ENCODE peak calls at places on chromosome 7, in ten cellular contexts. O is tibial artery, Q is epithelial cell of esophagus, K is NB4, B is neural crest cell, X is brain microvascular endothelial cell, E is PC-3, D is HFFc6, J is spleen, L is GM20000. V is an unnamed sample.
A peak's percentile ranks its signal among the peaks of the same experiment; 100 is the strongest.

GRCh38 chr7:20403356-20403755 is 72.7 kb downstream of the ITGB8 start:
- DNase-seq in O (peak; percentile 37), Q (no peak), K (no peak), B (no peak), X (no peak), E (no peak), D (no peak), J (no peak), L (no peak), V (no peak)

GRCh38 chr7:28157826-28158416 is 22.7 kb downstream of the JAZF1 start:
- DNase-seq in O (no peak), Q (peak; percentile 30), K (peak; percentile 72), B (no peak), X (no peak), E (no peak), D (no peak), J (no peak), L (no peak), V (no peak)

GRCh38 chr7:5526190-5527037 is 102.8 kb upstream of the TNRC18 start:
- DNase-seq in O (peak; percentile 41), Q (peak; percentile 94), K (peak; percentile 75), B (no peak), X (no peak), E (peak; percentile 33), D (no peak), J (peak; percentile 83), L (no peak), V (no peak)

GRCh38 chr7:155985518-155986427 is 173.5 kb upstream of the SHH start:
- DNase-seq in O (no peak), Q (no peak), K (no peak), B (no peak), X (no peak), E (no peak), D (no peak), J (no peak), L (no peak), V (no peak)

GRCh38 chr7:7323352-7323751 is 141.0 kb downstream of the C1GALT1 start:
- DNase-seq in O (no peak), Q (peak; percentile 20), K (no peak), B (no peak), X (no peak), E (peak; percentile 21), D (no peak), J (no peak), L (peak; percentile 15), V (peak; percentile 60)

GRCh38 chr7:45525057-45525456 is 49.1 kb upstream of the ADCY1 start:
- DNase-seq in O (no peak), Q (no peak), K (no peak), B (no peak), X (no peak), E (no peak), D (no peak), J (no peak), L (no peak), V (no peak)

GRCh38 chr7:91789086-91789485 is 91.4 kb downstream of the MTERF1 start:
- DNase-seq in O (no peak), Q (no peak), K (no peak), B (no peak), X (no peak), E (no peak), D (no peak), J (no peak), L (no peak), V (no peak)

GRCh38 chr7:45080265-45080957 is 8.4 kb downstream of the NACAD start:
- DNase-seq in O (no peak), Q (no peak), K (peak; percentile 55), B (no peak), X (no peak), E (no peak), D (no peak), J (no peak), L (no peak), V (no peak)

GRCh38 chr7:51350195-51350896 is 33.7 kb upstream of the COBL start:
- DNase-seq in O (no peak), Q (peak; percentile 73), K (no peak), B (no peak), X (peak; percentile 50), E (peak; percentile 92), D (no peak), J (no peak), L (no peak), V (no peak)

DNA sequence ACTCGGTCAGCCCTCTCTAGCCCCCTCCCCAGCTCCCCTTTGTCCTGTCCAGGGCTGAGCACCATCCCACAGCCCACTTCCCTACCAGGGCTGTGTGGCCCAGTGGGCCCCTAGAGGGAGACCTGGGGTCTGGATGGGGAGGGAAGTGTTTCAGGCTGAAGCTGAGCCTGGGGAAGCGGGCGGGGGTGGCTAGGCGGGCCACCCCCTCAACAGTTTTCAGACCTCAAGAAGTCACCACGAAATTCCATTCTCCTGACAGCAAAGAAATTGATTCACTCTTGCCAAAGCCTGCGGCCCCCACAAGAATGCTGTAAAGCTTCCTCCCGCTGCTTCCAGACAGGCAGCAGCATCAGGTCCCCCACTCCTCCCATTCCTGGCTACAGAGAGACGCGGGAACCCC is 2.6 kb upstream of the LFNG start:
- DNase-seq in O (no peak), Q (peak; percentile 69), K (no peak), B (no peak), X (peak; percentile 88), E (peak; percentile 71), D (peak; percentile 88), J (no peak), L (no peak), V (no peak)
- TF ChIP-seq CTCF in O (no peak), Q (no peak), K (no peak), B (no peak), X (peak; percentile 53), E (no peak), D (peak; percentile 45), J (no peak), L (no peak), V (no peak)

GRCh38 chr7:128843938-128844621 is 13.9 kb downstream of the FLNC start:
- DNase-seq in O (no peak), Q (no peak), K (no peak), B (no peak), X (no peak), E (no peak), D (no peak), J (no peak), L (no peak), V (no peak)

GRCh38 chr7:128840326-128841170 is 10.3 kb downstream of the FLNC start:
- DNase-seq in O (no peak), Q (no peak), K (no peak), B (no peak), X (no peak), E (no peak), D (no peak), J (no peak), L (no peak), V (no peak)

GRCh38 chr7:128842674-128843641 is 12.8 kb downstream of the FLNC start:
- DNase-seq in O (no peak), Q (no peak), K (no peak), B (no peak), X (no peak), E (no peak), D (no peak), J (no peak), L (no peak), V (no peak)

GRCh38 chr7:128841171-128841690 is 11.0 kb downstream of the FLNC start:
- DNase-seq in O (no peak), Q (peak; percentile 9), K (no peak), B (no peak), X (no peak), E (no peak), D (no peak), J (no peak), L (no peak), V (peak; percentile 20)

DNA sequence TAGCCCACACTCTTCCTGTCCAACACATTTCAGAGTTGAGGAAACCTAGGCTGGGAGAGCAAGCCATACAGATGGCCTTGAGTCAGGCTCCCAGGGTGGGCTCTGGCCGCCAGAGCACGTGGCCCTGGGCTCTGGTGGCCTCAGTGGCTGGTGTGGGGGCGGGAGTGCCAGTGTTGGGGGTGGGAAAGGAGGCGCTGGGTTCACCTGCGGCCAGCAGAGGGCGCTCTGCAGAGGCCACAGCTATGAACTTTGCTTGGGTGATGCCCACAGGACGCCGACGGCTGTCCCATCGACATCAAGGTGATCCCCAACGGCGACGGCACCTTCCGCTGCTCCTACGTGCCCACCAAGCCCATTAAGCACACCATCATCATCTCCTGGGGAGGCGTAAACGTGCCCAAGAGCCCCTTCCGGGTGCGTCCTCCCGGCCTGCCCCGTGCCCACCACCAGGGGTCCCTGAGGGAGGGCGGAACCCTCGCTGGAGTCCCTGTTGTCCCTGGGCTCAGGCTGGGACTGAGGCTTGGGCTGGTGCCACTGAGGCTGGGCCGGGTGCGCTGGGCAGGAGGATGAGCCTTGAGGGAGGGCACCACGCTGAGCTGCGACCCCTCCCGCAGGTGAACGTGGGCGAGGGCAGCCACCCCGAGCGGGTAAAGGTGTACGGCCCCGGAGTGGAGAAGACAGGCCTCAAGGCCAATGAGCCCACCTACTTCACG is 11.9 kb downstream of the FLNC start:
- DNase-seq in O (no peak), Q (peak; percentile 43), K (peak; percentile 76), B (no peak), X (peak; percentile 36), E (peak; percentile 33), D (no peak), J (no peak), L (peak; percentile 89), V (peak; percentile 66)
- TF ChIP-seq CTCF in O (peak; percentile 39), Q (peak; percentile 65), K (peak; percentile 70), B (peak; percentile 68), X (peak; percentile 81), E (peak; percentile 75), D (peak; percentile 94), J (peak; percentile 24), L (no peak), V (peak; percentile 85)

DNA sequence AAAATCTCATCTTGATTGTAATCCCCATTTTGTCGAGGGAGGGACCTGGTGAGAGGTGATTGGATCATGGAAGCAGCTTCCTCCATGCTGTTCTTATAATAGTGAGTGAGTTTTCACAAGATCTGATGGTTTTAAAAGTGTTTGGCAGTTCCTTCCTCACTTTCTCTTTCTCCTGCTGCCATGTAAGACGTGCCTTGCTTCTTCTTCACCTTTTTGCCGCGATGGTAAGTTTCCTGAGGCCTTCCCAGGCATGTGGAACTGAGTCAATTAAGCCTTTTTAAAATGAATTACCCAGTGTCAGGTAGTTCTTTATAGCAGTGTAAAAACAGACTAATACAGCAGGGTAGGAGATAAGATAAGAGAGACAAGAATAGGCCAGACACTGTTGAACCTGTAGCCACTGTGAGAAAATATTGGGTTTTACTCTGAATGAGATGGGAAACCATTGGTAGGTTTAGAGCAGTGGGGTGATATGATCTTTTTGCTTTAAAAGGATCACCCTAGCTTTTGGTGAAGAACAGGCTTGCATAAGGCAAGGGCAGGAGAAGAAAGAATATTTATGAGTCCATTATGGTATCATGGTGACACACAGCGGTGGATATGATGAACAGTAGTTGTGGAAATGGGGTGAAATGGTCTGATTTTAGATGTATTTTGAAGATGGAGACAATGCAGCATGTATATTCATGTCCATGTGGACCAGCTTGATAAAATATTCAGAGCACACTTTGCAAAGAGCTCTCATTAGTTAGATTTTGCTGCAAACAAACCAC is 11.5 kb downstream of the OR6B1 start:
- DNase-seq in O (no peak), Q (no peak), K (no peak), B (no peak), X (no peak), E (peak; percentile 55), D (no peak), J (no peak), L (no peak), V (no peak)
- TF ChIP-seq CTCF in O (no peak), Q (no peak), K (no peak), B (no peak), X (no peak), E (peak; percentile 67), D (peak; percentile 31), J (no peak), L (no peak), V (no peak)

GRCh38 chr7:23520582-23520981 is 11.2 kb downstream of the TRA2A start:
- DNase-seq in O (no peak), Q (no peak), K (peak; percentile 42), B (no peak), X (no peak), E (no peak), D (no peak), J (no peak), L (no peak), V (no peak)
- TF ChIP-seq CTCF in O (no peak), Q (no peak), K (peak; percentile 47), B (peak; percentile 39), X (peak; percentile 40), E (peak; percentile 37), D (peak; percentile 59), J (no peak), L (no peak), V (no peak)

V was measured in GM12865.